ENCODE peak calls at places on chromosomes 12 and 14, in nine cellular contexts. One of them, this sample, is unnamed.

GRCh38 chr14:102901633-102902032 is 20.8 kb upstream of the AMN start:
- DNase-seq in stimulated activated CD4-positive, alpha-beta T cell treated with anti-CD3 and anti-CD28 coated beads, TNF-alpha, amount 100 ng/mL, for 4 hours: no peak
- DNase-seq in stromal cell of bone marrow: no peak
- DNase-seq in activated CD4-positive, alpha-beta memory T cell treated with anti-CD3 and anti-CD28 coated beads for 36 hours: no peak
- DNase-seq in astrocyte: no peak
- DNase-seq in GM04504: no peak
- DNase-seq in cardiac fibroblast: no peak
- DNase-seq in EL: no peak
- DNase-seq in EH: no peak
- DNase-seq in this sample: no peak

GRCh38 chr14:92922883-92923743 is at the start of gene CHGA:
- DNase-seq in stimulated activated CD4-positive, alpha-beta T cell treated with anti-CD3 and anti-CD28 coated beads, TNF-alpha, amount 100 ng/mL, for 4 hours: peak
- DNase-seq in stromal cell of bone marrow: no peak
- DNase-seq in activated CD4-positive, alpha-beta memory T cell treated with anti-CD3 and anti-CD28 coated beads for 36 hours: peak
- DNase-seq in astrocyte: peak
- DNase-seq in GM04504: no peak
- DNase-seq in cardiac fibroblast: peak
- DNase-seq in EL: peak
- DNase-seq in EH: peak
- DNase-seq in this sample: peak

GRCh38 chr12:53696285-53696654 is 20.4 kb upstream of the ATP5MC2 start:
- DNase-seq in stimulated activated CD4-positive, alpha-beta T cell treated with anti-CD3 and anti-CD28 coated beads, TNF-alpha, amount 100 ng/mL, for 4 hours: no peak
- DNase-seq in stromal cell of bone marrow: peak
- DNase-seq in activated CD4-positive, alpha-beta memory T cell treated with anti-CD3 and anti-CD28 coated beads for 36 hours: no peak
- DNase-seq in astrocyte: peak
- DNase-seq in GM04504: peak
- DNase-seq in cardiac fibroblast: peak
- DNase-seq in EL: peak
- DNase-seq in EH: peak
- DNase-seq in this sample: peak

GRCh38 chr14:65566820-65567522 is 154.4 kb downstream of the FUT8 start:
- DNase-seq in stimulated activated CD4-positive, alpha-beta T cell treated with anti-CD3 and anti-CD28 coated beads, TNF-alpha, amount 100 ng/mL, for 4 hours: no peak
- DNase-seq in stromal cell of bone marrow: no peak
- DNase-seq in activated CD4-positive, alpha-beta memory T cell treated with anti-CD3 and anti-CD28 coated beads for 36 hours: no peak
- DNase-seq in astrocyte: no peak
- DNase-seq in GM04504: no peak
- DNase-seq in cardiac fibroblast: no peak
- DNase-seq in EL: no peak
- DNase-seq in EH: peak
- DNase-seq in this sample: no peak

GRCh38 chr14:68542346-68542745 is 250.5 kb downstream of the ZFP36L1 start:
- DNase-seq in stimulated activated CD4-positive, alpha-beta T cell treated with anti-CD3 and anti-CD28 coated beads, TNF-alpha, amount 100 ng/mL, for 4 hours: no peak
- DNase-seq in stromal cell of bone marrow: no peak
- DNase-seq in activated CD4-positive, alpha-beta memory T cell treated with anti-CD3 and anti-CD28 coated beads for 36 hours: no peak
- DNase-seq in astrocyte: no peak
- DNase-seq in GM04504: no peak
- DNase-seq in cardiac fibroblast: no peak
- DNase-seq in EL: no peak
- DNase-seq in EH: no peak
- DNase-seq in this sample: no peak

GRCh38 chr14:101019974-101020710 is 116.6 kb upstream of the RTL1 start:
- DNase-seq in stimulated activated CD4-positive, alpha-beta T cell treated with anti-CD3 and anti-CD28 coated beads, TNF-alpha, amount 100 ng/mL, for 4 hours: no peak
- DNase-seq in stromal cell of bone marrow: no peak
- DNase-seq in activated CD4-positive, alpha-beta memory T cell treated with anti-CD3 and anti-CD28 coated beads for 36 hours: peak
- DNase-seq in astrocyte: no peak
- DNase-seq in GM04504: no peak
- DNase-seq in cardiac fibroblast: no peak
- DNase-seq in EL: no peak
- DNase-seq in EH: no peak
- DNase-seq in this sample: no peak

GRCh38 chr12:19757317-19757877 is 318.1 kb downstream of the AEBP2 start:
- DNase-seq in stimulated activated CD4-positive, alpha-beta T cell treated with anti-CD3 and anti-CD28 coated beads, TNF-alpha, amount 100 ng/mL, for 4 hours: no peak
- DNase-seq in stromal cell of bone marrow: no peak
- DNase-seq in activated CD4-positive, alpha-beta memory T cell treated with anti-CD3 and anti-CD28 coated beads for 36 hours: no peak
- DNase-seq in astrocyte: peak
- DNase-seq in GM04504: peak
- DNase-seq in cardiac fibroblast: peak
- DNase-seq in EL: peak
- DNase-seq in EH: peak
- DNase-seq in this sample: no peak

GRCh38 chr12:96456265-96456974 is 33.0 kb upstream of the CFAP54 start:
- DNase-seq in stimulated activated CD4-positive, alpha-beta T cell treated with anti-CD3 and anti-CD28 coated beads, TNF-alpha, amount 100 ng/mL, for 4 hours: no peak
- DNase-seq in stromal cell of bone marrow: no peak
- DNase-seq in activated CD4-positive, alpha-beta memory T cell treated with anti-CD3 and anti-CD28 coated beads for 36 hours: no peak
- DNase-seq in astrocyte: no peak
- DNase-seq in GM04504: no peak
- DNase-seq in cardiac fibroblast: no peak
- DNase-seq in EL: no peak
- DNase-seq in EH: no peak
- DNase-seq in this sample: no peak

GRCh38 chr12:43277630-43278267 is 274.3 kb downstream of the ADAMTS20 start:
- DNase-seq in stimulated activated CD4-positive, alpha-beta T cell treated with anti-CD3 and anti-CD28 coated beads, TNF-alpha, amount 100 ng/mL, for 4 hours: no peak
- DNase-seq in stromal cell of bone marrow: no peak
- DNase-seq in activated CD4-positive, alpha-beta memory T cell treated with anti-CD3 and anti-CD28 coated beads for 36 hours: no peak
- DNase-seq in astrocyte: peak
- DNase-seq in GM04504: no peak
- DNase-seq in cardiac fibroblast: peak
- DNase-seq in EL: peak
- DNase-seq in EH: peak
- DNase-seq in this sample: peak

GRCh38 chr14:89543420-89543790 is 126.4 kb upstream of the FOXN3 start:
- DNase-seq in stimulated activated CD4-positive, alpha-beta T cell treated with anti-CD3 and anti-CD28 coated beads, TNF-alpha, amount 100 ng/mL, for 4 hours: no peak
- DNase-seq in stromal cell of bone marrow: no peak
- DNase-seq in activated CD4-positive, alpha-beta memory T cell treated with anti-CD3 and anti-CD28 coated beads for 36 hours: no peak
- DNase-seq in astrocyte: peak
- DNase-seq in GM04504: no peak
- DNase-seq in cardiac fibroblast: peak
- DNase-seq in EL: no peak
- DNase-seq in EH: no peak
- DNase-seq in this sample: no peak

GRCh38 chr12:131923260-131923659 is 5.8 kb upstream of the PUS1 start:
- DNase-seq in stimulated activated CD4-positive, alpha-beta T cell treated with anti-CD3 and anti-CD28 coated beads, TNF-alpha, amount 100 ng/mL, for 4 hours: no peak
- DNase-seq in stromal cell of bone marrow: no peak
- DNase-seq in activated CD4-positive, alpha-beta memory T cell treated with anti-CD3 and anti-CD28 coated beads for 36 hours: no peak
- DNase-seq in astrocyte: no peak
- DNase-seq in GM04504: no peak
- DNase-seq in cardiac fibroblast: no peak
- DNase-seq in EL: no peak
- DNase-seq in EH: no peak
- DNase-seq in this sample: no peak

GRCh38 chr14:99063620-99064225 is 208.3 kb downstream of the BCL11B start:
- DNase-seq in stimulated activated CD4-positive, alpha-beta T cell treated with anti-CD3 and anti-CD28 coated beads, TNF-alpha, amount 100 ng/mL, for 4 hours: no peak
- DNase-seq in stromal cell of bone marrow: no peak
- DNase-seq in activated CD4-positive, alpha-beta memory T cell treated with anti-CD3 and anti-CD28 coated beads for 36 hours: no peak
- DNase-seq in astrocyte: no peak
- DNase-seq in GM04504: no peak
- DNase-seq in cardiac fibroblast: no peak
- DNase-seq in EL: no peak
- DNase-seq in EH: no peak
- DNase-seq in this sample: no peak

GRCh38 chr12:47816646-47817271 is 2.9 kb downstream of the HDAC7 start:
- DNase-seq in stimulated activated CD4-positive, alpha-beta T cell treated with anti-CD3 and anti-CD28 coated beads, TNF-alpha, amount 100 ng/mL, for 4 hours: no peak
- DNase-seq in stromal cell of bone marrow: no peak
- DNase-seq in activated CD4-positive, alpha-beta memory T cell treated with anti-CD3 and anti-CD28 coated beads for 36 hours: no peak
- DNase-seq in astrocyte: no peak
- DNase-seq in GM04504: no peak
- DNase-seq in cardiac fibroblast: peak
- DNase-seq in EL: no peak
- DNase-seq in EH: peak
- DNase-seq in this sample: no peak

GRCh38 chr12:117662620-117663395 is 301.4 kb upstream of the NOS1 start:
- DNase-seq in stimulated activated CD4-positive, alpha-beta T cell treated with anti-CD3 and anti-CD28 coated beads, TNF-alpha, amount 100 ng/mL, for 4 hours: no peak
- DNase-seq in stromal cell of bone marrow: no peak
- DNase-seq in activated CD4-positive, alpha-beta memory T cell treated with anti-CD3 and anti-CD28 coated beads for 36 hours: no peak
- DNase-seq in astrocyte: no peak
- DNase-seq in GM04504: no peak
- DNase-seq in cardiac fibroblast: no peak
- DNase-seq in EL: peak
- DNase-seq in EH: peak
- DNase-seq in this sample: no peak

GRCh38 chr12:449203-449602 is 10.5 kb upstream of the B4GALNT3 start:
- DNase-seq in stimulated activated CD4-positive, alpha-beta T cell treated with anti-CD3 and anti-CD28 coated beads, TNF-alpha, amount 100 ng/mL, for 4 hours: no peak
- DNase-seq in stromal cell of bone marrow: no peak
- DNase-seq in activated CD4-positive, alpha-beta memory T cell treated with anti-CD3 and anti-CD28 coated beads for 36 hours: no peak
- DNase-seq in astrocyte: no peak
- DNase-seq in GM04504: no peak
- DNase-seq in cardiac fibroblast: no peak
- DNase-seq in EL: no peak
- DNase-seq in EH: no peak
- DNase-seq in this sample: no peak

GRCh38 chr14:101594511-101595148 is 33.3 kb downstream of the DIO3 start:
- DNase-seq in stimulated activated CD4-positive, alpha-beta T cell treated with anti-CD3 and anti-CD28 coated beads, TNF-alpha, amount 100 ng/mL, for 4 hours: no peak
- DNase-seq in stromal cell of bone marrow: no peak
- DNase-seq in activated CD4-positive, alpha-beta memory T cell treated with anti-CD3 and anti-CD28 coated beads for 36 hours: no peak
- DNase-seq in astrocyte: no peak
- DNase-seq in GM04504: no peak
- DNase-seq in cardiac fibroblast: no peak
- DNase-seq in EL: no peak
- DNase-seq in EH: no peak
- DNase-seq in this sample: no peak

GRCh38 chr12:68358532-68359485 is 26.6 kb upstream of the MDM1 start:
- DNase-seq in stimulated activated CD4-positive, alpha-beta T cell treated with anti-CD3 and anti-CD28 coated beads, TNF-alpha, amount 100 ng/mL, for 4 hours: no peak
- DNase-seq in stromal cell of bone marrow: peak
- DNase-seq in activated CD4-positive, alpha-beta memory T cell treated with anti-CD3 and anti-CD28 coated beads for 36 hours: peak
- DNase-seq in astrocyte: peak
- DNase-seq in GM04504: peak
- DNase-seq in cardiac fibroblast: peak
- DNase-seq in EL: peak
- DNase-seq in EH: peak
- DNase-seq in this sample: peak

GRCh38 chr12:94603434-94604068 is 46.8 kb downstream of the TMCC3 start:
- DNase-seq in stimulated activated CD4-positive, alpha-beta T cell treated with anti-CD3 and anti-CD28 coated beads, TNF-alpha, amount 100 ng/mL, for 4 hours: no peak
- DNase-seq in stromal cell of bone marrow: no peak
- DNase-seq in activated CD4-positive, alpha-beta memory T cell treated with anti-CD3 and anti-CD28 coated beads for 36 hours: peak
- DNase-seq in astrocyte: no peak
- DNase-seq in GM04504: no peak
- DNase-seq in cardiac fibroblast: peak
- DNase-seq in EL: no peak
- DNase-seq in EH: peak
- DNase-seq in this sample: no peak

GRCh38 chr12:118052324-118053070 is 8.5 kb downstream of the WSB2 start:
- DNase-seq in stimulated activated CD4-positive, alpha-beta T cell treated with anti-CD3 and anti-CD28 coated beads, TNF-alpha, amount 100 ng/mL, for 4 hours: no peak
- DNase-seq in stromal cell of bone marrow: peak
- DNase-seq in activated CD4-positive, alpha-beta memory T cell treated with anti-CD3 and anti-CD28 coated beads for 36 hours: peak
- DNase-seq in astrocyte: peak
- DNase-seq in GM04504: peak
- DNase-seq in cardiac fibroblast: peak
- DNase-seq in EL: peak
- DNase-seq in EH: peak
- DNase-seq in this sample: peak

GRCh38 chr12:1435456-1435855 is 158.9 kb downstream of the FBXL14 start:
- DNase-seq in stimulated activated CD4-positive, alpha-beta T cell treated with anti-CD3 and anti-CD28 coated beads, TNF-alpha, amount 100 ng/mL, for 4 hours: no peak
- DNase-seq in stromal cell of bone marrow: no peak
- DNase-seq in activated CD4-positive, alpha-beta memory T cell treated with anti-CD3 and anti-CD28 coated beads for 36 hours: no peak
- DNase-seq in astrocyte: peak
- DNase-seq in GM04504: no peak
- DNase-seq in cardiac fibroblast: peak
- DNase-seq in EL: peak
- DNase-seq in EH: peak
- DNase-seq in this sample: no peak

GRCh38 chr14:26621807-26622560 is 24.2 kb upstream of the NOVA1 start:
- DNase-seq in stimulated activated CD4-positive, alpha-beta T cell treated with anti-CD3 and anti-CD28 coated beads, TNF-alpha, amount 100 ng/mL, for 4 hours: no peak
- DNase-seq in stromal cell of bone marrow: no peak
- DNase-seq in activated CD4-positive, alpha-beta memory T cell treated with anti-CD3 and anti-CD28 coated beads for 36 hours: no peak
- DNase-seq in astrocyte: peak
- DNase-seq in GM04504: no peak
- DNase-seq in cardiac fibroblast: peak
- DNase-seq in EL: no peak
- DNase-seq in EH: no peak
- DNase-seq in this sample: no peak

GRCh38 chr12:86261606-86262005 is 5.4 kb upstream of the MGAT4C start:
- DNase-seq in stimulated activated CD4-positive, alpha-beta T cell treated with anti-CD3 and anti-CD28 coated beads, TNF-alpha, amount 100 ng/mL, for 4 hours: no peak
- DNase-seq in stromal cell of bone marrow: no peak
- DNase-seq in activated CD4-positive, alpha-beta memory T cell treated with anti-CD3 and anti-CD28 coated beads for 36 hours: no peak
- DNase-seq in astrocyte: peak
- DNase-seq in GM04504: no peak
- DNase-seq in cardiac fibroblast: no peak
- DNase-seq in EL: no peak
- DNase-seq in EH: no peak
- DNase-seq in this sample: no peak

GRCh38 chr12:25787701-25788100 is 170.8 kb upstream of the RASSF8 start:
- DNase-seq in stimulated activated CD4-positive, alpha-beta T cell treated with anti-CD3 and anti-CD28 coated beads, TNF-alpha, amount 100 ng/mL, for 4 hours: no peak
- DNase-seq in stromal cell of bone marrow: no peak
- DNase-seq in activated CD4-positive, alpha-beta memory T cell treated with anti-CD3 and anti-CD28 coated beads for 36 hours: no peak
- DNase-seq in astrocyte: no peak
- DNase-seq in GM04504: no peak
- DNase-seq in cardiac fibroblast: peak
- DNase-seq in EL: no peak
- DNase-seq in EH: no peak
- DNase-seq in this sample: no peak

This sample was measured in brain microvascular endothelial cell.